ENCODE peak calls at places on chromosomes 5 and 9, in six cellular contexts. F is stimulated activated CD4-positive, alpha-beta T cell treated with anti-CD3 and anti-CD28 coated beads, Interleukin-4, amount 100 ng/mL, for 1 hour; E is iris pigment epithelial cell; N is activated CD4-positive, alpha-beta memory T cell treated with anti-CD3 and anti-CD28 coated beads for 36 hours; M is SJCRH30; P is brain microvascular endothelial cell. U is an unnamed sample.

GRCh38 chr9:97046228-97046627 is 7.3 kb upstream of the CTSV start:
- DNase-seq in F (no peak), E (peak; percentile 17), N (no peak), M (no peak), P (no peak), U (peak; percentile 20)

GRCh38 chr5:58399951-58400350 is 59.9 kb downstream of the PLK2 start:
- DNase-seq in F (no peak), E (no peak), N (no peak), M (no peak), P (no peak), U (no peak)

GRCh38 chr5:109713453-109713852 is 23.7 kb downstream of the MAN2A1 start:
- DNase-seq in F (no peak), E (no peak), N (no peak), M (no peak), P (no peak), U (no peak)

GRCh38 chr5:134975078-134975715 is 7.5 kb downstream of the CATSPER3 start:
- DNase-seq in F (no peak), E (peak; percentile 77), N (no peak), M (no peak), P (peak; percentile 35), U (peak; percentile 62)

GRCh38 chr9:35226685-35227084 is 64.9 kb downstream of the UNC13B start:
- DNase-seq in F (no peak), E (no peak), N (no peak), M (no peak), P (no peak), U (no peak)

GRCh38 chr9:127967151-127967809 is 13.5 kb downstream of the EEIG1 start:
- DNase-seq in F (no peak), E (no peak), N (no peak), M (no peak), P (no peak), U (no peak)

GRCh38 chr5:32508806-32509805 is 64.6 kb upstream of the ZFR start:
- DNase-seq in F (no peak), E (no peak), N (no peak), M (no peak), P (no peak), U (peak; percentile 26)

GRCh38 chr5:112878760-112879159 is 17.7 kb downstream of the SRP19 start:
- DNase-seq in F (peak; percentile 23), E (peak; percentile 67), N (peak; percentile 79), M (no peak), P (no peak), U (peak; percentile 52)

GRCh38 chr5:179131886-179132585 is 71.9 kb downstream of the ZNF354C start:
- DNase-seq in F (no peak), E (no peak), N (no peak), M (no peak), P (no peak), U (no peak)

GRCh38 chr9:136016221-136016881 is 55.2 kb upstream of the UBAC1 start:
- DNase-seq in F (no peak), E (no peak), N (no peak), M (no peak), P (no peak), U (no peak)

GRCh38 chr9:14314424-14314928 is 535 bp upstream of the NFIB start:
- DNase-seq in F (no peak), E (peak; percentile 96), N (no peak), M (peak; percentile 81), P (peak; percentile 90), U (peak; percentile 94)

GRCh38 chr5:140351609-140352334 is 5.4 kb upstream of the HBEGF start:
- DNase-seq in F (no peak), E (peak; percentile 58), N (peak; percentile 34), M (peak; percentile 89), P (peak; percentile 79), U (peak; percentile 61)

GRCh38 chr9:97863314-97863713 is 10.3 kb downstream of the FOXE1 start:
- DNase-seq in F (no peak), E (no peak), N (no peak), M (no peak), P (no peak), U (no peak)

GRCh38 chr5:140073296-140073695 is 30.2 kb upstream of the NRG2 start:
- DNase-seq in F (no peak), E (peak; percentile 3), N (no peak), M (peak; percentile 29), P (no peak), U (peak; percentile 3)

GRCh38 chr5:10420926-10421325 is 20.8 kb upstream of the ROPN1L start:
- DNase-seq in F (no peak), E (peak; percentile 44), N (no peak), M (no peak), P (no peak), U (peak; percentile 39)

GRCh38 chr5:57094753-57095683 is 78.8 kb upstream of the GPBP1 start:
- DNase-seq in F (no peak), E (no peak), N (peak; percentile 15), M (peak; percentile 35), P (peak; percentile 4), U (peak; percentile 12)

GRCh38 chr5:7802855-7803254 is 48.1 kb downstream of the CFAP90 start:
- DNase-seq in F (no peak), E (peak; percentile 55), N (no peak), M (no peak), P (no peak), U (no peak)

GRCh38 chr9:105930007-105930627 is 235.8 kb downstream of the TMEM38B start:
- DNase-seq in F (no peak), E (no peak), N (no peak), M (no peak), P (no peak), U (no peak)

GRCh38 chr9:89425921-89426388 is 72.0 kb downstream of the SEMA4D start:
- DNase-seq in F (no peak), E (no peak), N (no peak), M (no peak), P (no peak), U (no peak)

GRCh38 chr9:133449760-133450159 is 10.0 kb upstream of the CACFD1 start:
- DNase-seq in F (no peak), E (no peak), N (no peak), M (no peak), P (no peak), U (peak; percentile 66)

GRCh38 chr9:119412399-119412798 is 43.2 kb upstream of the BRINP1 start:
- DNase-seq in F (no peak), E (no peak), N (no peak), M (no peak), P (no peak), U (no peak)

GRCh38 chr5:121630402-121630801 is 221.3 kb upstream of the FTMT start:
- DNase-seq in F (no peak), E (peak; percentile 7), N (no peak), M (peak; percentile 7), P (no peak), U (peak; percentile 31)

GRCh38 chr9:5364294-5364990 is 24.8 kb upstream of the RLN1 start:
- DNase-seq in F (no peak), E (peak; percentile 54), N (no peak), M (no peak), P (no peak), U (peak; percentile 69)

GRCh38 chr5:149841844-149842793 is 102.5 kb downstream of the PDE6A start:
- DNase-seq in F (no peak), E (no peak), N (no peak), M (no peak), P (no peak), U (no peak)

GRCh38 chr5:5139358-5140050 is 626 bp upstream of the ADAMTS16 start:
- DNase-seq in F (no peak), E (no peak), N (no peak), M (no peak), P (no peak), U (no peak)

GRCh38 chr9:109213300-109214121 is 46.5 kb upstream of the FRRS1L start:
- DNase-seq in F (no peak), E (peak; percentile 17), N (no peak), M (no peak), P (no peak), U (peak; percentile 32)

GRCh38 chr9:90830977-90831376 is 29.4 kb downstream of the SYK start:
- DNase-seq in F (no peak), E (no peak), N (no peak), M (no peak), P (no peak), U (no peak)

GRCh38 chr5:159911349-159911748 is 4.9 kb upstream of the ADRA1B start:
- DNase-seq in F (no peak), E (no peak), N (no peak), M (no peak), P (no peak), U (no peak)

GRCh38 chr9:108543251-108543768 is 312.5 kb downstream of the ACTL7B start:
- DNase-seq in F (no peak), E (no peak), N (no peak), M (no peak), P (no peak), U (no peak)

GRCh38 chr5:173762930-173763329 is 125.2 kb upstream of the CPEB4 start:
- DNase-seq in F (no peak), E (no peak), N (no peak), M (no peak), P (no peak), U (no peak)

GRCh38 chr5:138905541-138905940 is 30.4 kb upstream of the LRRTM2 start:
- DNase-seq in F (no peak), E (peak; percentile 81), N (no peak), M (no peak), P (peak; percentile 45), U (peak; percentile 67)

GRCh38 chr5:55680353-55680752 is 31.8 kb downstream of the SLC38A9 start:
- DNase-seq in F (no peak), E (no peak), N (no peak), M (no peak), P (no peak), U (no peak)

GRCh38 chr5:169577966-169578365 is 5.6 kb upstream of the SPDL1 start:
- DNase-seq in F (no peak), E (peak; percentile 39), N (no peak), M (no peak), P (no peak), U (peak; percentile 84)

GRCh38 chr5:150272531-150272930 is 17.0 kb downstream of the CAMK2A start:
- DNase-seq in F (no peak), E (peak; percentile 27), N (peak; percentile 21), M (peak; percentile 80), P (peak; percentile 46), U (peak; percentile 62)

GRCh38 chr9:111349766-111350165 is 19.7 kb upstream of the OR2K2 start:
- DNase-seq in F (no peak), E (no peak), N (no peak), M (no peak), P (no peak), U (no peak)

U was measured in amniotic epithelial cell.